ENCODE peak calls at places on chromosomes 7 and 10, in eight cellular contexts. G is stimulated activated CD4-positive, alpha-beta T cell treated with anti-CD3 and anti-CD28 coated beads, Interleukin-12 subunit alpha, Interleukin-12 subunit beta, amount 100 ng/mL, for 48 hours; D is heart right ventricle; J is NCI-H1417; T is NCI-H1092; S is COR-L47; A is germinal center; H is activated naive CD4-positive, alpha-beta T cell. P is an unnamed sample.

GRCh38 chr10:60350400-60350799 is 39.3 kb downstream of the ANK3 start:
- DNase-seq in J (no peak), T (no peak), H (no peak), G (no peak), A (peak; percentile 3), D (no peak), S (no peak), P (no peak)

GRCh38 chr7:4694653-4695335 is 12.7 kb downstream of the FOXK1 start:
- DNase-seq in T (no peak), S (no peak), A (no peak), G (no peak), H (no peak), D (no peak), J (no peak), P (no peak)

GRCh38 chr7:99504281-99504602 is 220 bp upstream of the ZKSCAN5 start:
- DNase-seq in H (no peak), G (no peak), A (no peak), T (peak; percentile 99), S (no peak), D (no peak), J (no peak), P (peak; percentile 100)

GRCh38 chr7:145978769-145979168 is 137.8 kb upstream of the CNTNAP2 start:
- DNase-seq in A (no peak), S (peak; percentile 97), G (no peak), J (peak; percentile 92), D (no peak), H (no peak), T (peak; percentile 67), P (no peak)

GRCh38 chr7:158500651-158501052 is 87.0 kb downstream of the PTPRN2 start:
- DNase-seq in D (no peak), H (no peak), J (no peak), A (no peak), T (no peak), G (no peak), S (no peak), P (peak; percentile 44)

GRCh38 chr10:107415446-107415845 is 250.9 kb upstream of the SORCS1 start:
- DNase-seq in G (no peak), H (no peak), A (peak; percentile 5), D (no peak), S (no peak), T (no peak), J (no peak), P (no peak)

GRCh38 chr7:45071528-45071927 is 17.2 kb downstream of the NACAD start:
- DNase-seq in T (no peak), G (no peak), A (no peak), D (no peak), H (no peak), J (no peak), S (no peak), P (no peak)

GRCh38 chr10:62738916-62739315 is 65.6 kb upstream of the ADO start:
- DNase-seq in J (no peak), H (no peak), A (no peak), D (no peak), S (no peak), T (no peak), G (no peak), P (no peak)

GRCh38 chr7:39531818-39532217 is 34.4 kb upstream of the YAE1 start:
- DNase-seq in T (no peak), H (no peak), D (no peak), G (no peak), A (no peak), S (no peak), J (no peak), P (no peak)

GRCh38 chr7:76259124-76260086 is 43.1 kb upstream of the HSPB1 start:
- DNase-seq in J (no peak), T (no peak), S (no peak), D (no peak), G (no peak), A (no peak), H (no peak), P (peak; percentile 46)